ENCODE peak calls at places on chromosomes 2 and 18, in nine cellular contexts. J is stimulated activated CD4-positive, alpha-beta T cell treated with anti-CD3 and anti-CD28 coated beads, Interleukin-4, amount 100 ng/mL, for 48 hours; N is SK-MEL-5; B is cardiac fibroblast; W is activated T-cell treated with anti-CD3 and anti-CD28 coated beads, Interleukin-2, amount 50 U/mL, for 48 hours; Y is cardiac muscle cell; R is ovary; M is activated CD4-positive, CD25-positive, alpha-beta regulatory T cell treated with anti-CD3 and anti-CD28 coated beads, Interleukin-2, amount 50 U/mL, for 72 hours; X is NCI-H226. Q is an unnamed sample.
A peak's percentile ranks its signal among the peaks of the same experiment; 100 is the strongest.

GRCh38 chr2:210620456-210620855 is 64.1 kb downstream of the CPS1 start:
- DNase-seq in J (no peak), N (no peak), B (peak; percentile 8), W (no peak), Y (peak; percentile 9), R (no peak), M (no peak), X (peak; percentile 1), Q (no peak)

GRCh38 chr2:20622731-20623130 is 28.2 kb downstream of the HS1BP3 start:
- DNase-seq in J (no peak), N (no peak), B (no peak), W (no peak), Y (no peak), R (no peak), M (no peak), X (no peak), Q (no peak)

GRCh38 chr2:127174176-127174575 is 45.9 kb downstream of the CYP27C1 start:
- DNase-seq in J (no peak), N (peak; percentile 39), B (peak; percentile 58), W (peak; percentile 25), Y (peak; percentile 56), R (no peak), M (no peak), X (no peak), Q (peak; percentile 61)

GRCh38 chr2:159710601-159711180 is 1.6 kb upstream of the MARCHF7 start:
- DNase-seq in J (no peak), N (no peak), B (peak; percentile 69), W (no peak), Y (peak; percentile 44), R (no peak), M (no peak), X (peak; percentile 83), Q (peak; percentile 77)

GRCh38 chr2:198073253-198073652 is 268.9 kb downstream of the PLCL1 start:
- DNase-seq in J (no peak), N (no peak), B (no peak), W (no peak), Y (no peak), R (no peak), M (no peak), X (no peak), Q (no peak)

GRCh38 chr2:173300458-173300857 is 54.2 kb upstream of the CDCA7 start:
- DNase-seq in J (no peak), N (no peak), B (no peak), W (no peak), Y (no peak), R (no peak), M (no peak), X (peak; percentile 53), Q (no peak)

GRCh38 chr18:46756559-46757201 is at the start of gene ST8SIA5:
- DNase-seq in J (no peak), N (no peak), B (no peak), W (peak; percentile 28), Y (no peak), R (no peak), M (no peak), X (no peak), Q (no peak)

GRCh38 chr2:11074246-11074820 is 80.9 kb upstream of the SLC66A3 start:
- DNase-seq in J (no peak), N (no peak), B (no peak), W (no peak), Y (no peak), R (no peak), M (no peak), X (no peak), Q (no peak)

GRCh38 chr2:200086911-200087310 is 131.5 kb downstream of the MAIP1 start:
- DNase-seq in J (no peak), N (no peak), B (no peak), W (no peak), Y (no peak), R (no peak), M (no peak), X (no peak), Q (no peak)

GRCh38 chr2:25938345-25938744 is 44.0 kb downstream of the KIF3C start:
- DNase-seq in J (no peak), N (no peak), B (no peak), W (no peak), Y (no peak), R (no peak), M (no peak), X (no peak), Q (no peak)

GRCh38 chr2:45889620-45890019 is 238.1 kb downstream of the PRKCE start:
- DNase-seq in J (no peak), N (no peak), B (no peak), W (no peak), Y (no peak), R (no peak), M (no peak), X (no peak), Q (no peak)

GRCh38 chr2:141931797-141932196 is 199.0 kb downstream of the LRP1B start:
- DNase-seq in J (no peak), N (no peak), B (no peak), W (no peak), Y (no peak), R (no peak), M (no peak), X (no peak), Q (no peak)

GRCh38 chr2:173254659-173255058 is 100.0 kb upstream of the CDCA7 start:
- DNase-seq in J (no peak), N (no peak), B (no peak), W (no peak), Y (no peak), R (no peak), M (no peak), X (no peak), Q (no peak)

GRCh38 chr2:11437602-11438001 is 28.4 kb downstream of the E2F6 start:
- DNase-seq in J (no peak), N (no peak), B (no peak), W (no peak), Y (no peak), R (no peak), M (no peak), X (no peak), Q (no peak)

GRCh38 chr2:169490834-169491233 is 11.5 kb downstream of the BBS5 start:
- DNase-seq in J (no peak), N (no peak), B (no peak), W (no peak), Y (no peak), R (no peak), M (no peak), X (no peak), Q (no peak)

GRCh38 chr2:50143822-50144575 is 887.9 kb downstream of the NRXN1 start:
- DNase-seq in J (no peak), N (peak; percentile 86), B (peak; percentile 66), W (no peak), Y (peak; percentile 71), R (no peak), M (no peak), X (no peak), Q (peak; percentile 41)

GRCh38 chr2:101827246-101827645 is 129.7 kb downstream of the MAP4K4 start:
- DNase-seq in J (no peak), N (peak; percentile 27), B (peak; percentile 84), W (no peak), Y (peak; percentile 90), R (no peak), M (no peak), X (peak; percentile 92), Q (peak; percentile 98)

GRCh38 chr2:28729698-28730097 is 21.9 kb upstream of the PPP1CB start:
- DNase-seq in J (no peak), N (no peak), B (no peak), W (no peak), Y (no peak), R (no peak), M (no peak), X (no peak), Q (no peak)

GRCh38 chr2:205914736-205915510 is 171.1 kb downstream of the INO80D start:
- DNase-seq in J (no peak), N (no peak), B (no peak), W (no peak), Y (no peak), R (no peak), M (no peak), X (no peak), Q (no peak)

GRCh38 chr18:49668583-49669290 is 106.9 kb downstream of the LIPG start:
- DNase-seq in J (no peak), N (no peak), B (peak; percentile 89), W (no peak), Y (peak; percentile 91), R (peak; percentile 55), M (no peak), X (no peak), Q (peak; percentile 73)

GRCh38 chr2:189866296-189866695 is 82.0 kb downstream of the PMS1 start:
- DNase-seq in J (no peak), N (no peak), B (no peak), W (no peak), Y (no peak), R (no peak), M (no peak), X (no peak), Q (peak; percentile 49)

GRCh38 chr2:113784823-113785744 is 28.6 kb upstream of the SLC35F5 start:
- DNase-seq in J (no peak), N (no peak), B (peak; percentile 32), W (no peak), Y (peak; percentile 14), R (no peak), M (no peak), X (no peak), Q (peak; percentile 9)

GRCh38 chr2:174039551-174040416 is 74.6 kb upstream of the SP3 start:
- DNase-seq in J (peak; percentile 79), N (peak; percentile 94), B (peak; percentile 98), W (peak; percentile 90), Y (peak; percentile 98), R (peak; percentile 91), M (peak; percentile 86), X (peak; percentile 90), Q (peak; percentile 92)

GRCh38 chr2:195721042-195721441 is 64.0 kb downstream of the SLC39A10 start:
- DNase-seq in J (no peak), N (no peak), B (no peak), W (no peak), Y (no peak), R (no peak), M (no peak), X (no peak), Q (no peak)

GRCh38 chr18:76451475-76452331 is 43.3 kb downstream of the ZNF516 start:
- DNase-seq in J (no peak), N (peak; percentile 56), B (no peak), W (peak; percentile 15), Y (no peak), R (peak; percentile 32), M (no peak), X (no peak), Q (peak; percentile 33)

GRCh38 chr2:38115216-38116012 is 39.5 kb upstream of the CYP1B1 start:
- DNase-seq in J (peak; percentile 79), N (peak; percentile 90), B (peak; percentile 80), W (peak; percentile 88), Y (peak; percentile 84), R (peak; percentile 60), M (peak; percentile 74), X (peak; percentile 70), Q (peak; percentile 49)

GRCh38 chr2:42999391-42999811 is 207.0 kb upstream of the HAAO start:
- DNase-seq in J (no peak), N (no peak), B (no peak), W (no peak), Y (no peak), R (peak; percentile 14), M (peak; percentile 24), X (no peak), Q (no peak)

GRCh38 chr18:45014047-45014501 is 333.4 kb downstream of the SETBP1 start:
- DNase-seq in J (no peak), N (no peak), B (peak; percentile 93), W (no peak), Y (peak; percentile 73), R (no peak), M (no peak), X (peak; percentile 51), Q (peak; percentile 90)

GRCh38 chr2:26623541-26624497 is 17.3 kb downstream of the CIB4 start:
- DNase-seq in J (no peak), N (no peak), B (peak; percentile 58), W (no peak), Y (peak; percentile 69), R (no peak), M (no peak), X (no peak), Q (peak; percentile 71)

GRCh38 chr2:12177052-12177994 is 430.9 kb downstream of the LPIN1 start:
- DNase-seq in J (no peak), N (peak; percentile 70), B (peak; percentile 84), W (no peak), Y (peak; percentile 72), R (peak; percentile 52), M (no peak), X (no peak), Q (peak; percentile 84)

GRCh38 chr2:105455488-105455991 is 56.7 kb upstream of the FHL2 start:
- DNase-seq in J (no peak), N (no peak), B (peak; percentile 88), W (no peak), Y (peak; percentile 92), R (no peak), M (no peak), X (peak; percentile 79), Q (peak; percentile 93)